ENCODE peak calls at places on chromosomes 16 and 17, in seven cellular contexts. One of them, this sample, is unnamed.

GRCh38 chr16:86508947-86509758 is 1.2 kb upstream of the FOXF1 start:
- DNase-seq in endothelial cell: no peak
- DNase-seq in AG04449: no peak
- DNase-seq in suprapubic skin: no peak
- DNase-seq in heart left ventricle: peak
- DNase-seq in GM10248: peak
- DNase-seq in HL-60: no peak
- DNase-seq in this sample: peak

GRCh38 chr16:29821663-29822115 is 1.4 kb downstream of the MVP start:
- DNase-seq in AG04449: no peak
- DNase-seq in suprapubic skin: no peak
- DNase-seq in heart left ventricle: no peak
- DNase-seq in endothelial cell: no peak
- DNase-seq in GM10248: no peak
- DNase-seq in HL-60: no peak
- DNase-seq in this sample: no peak

GRCh38 chr16:265002-265529 is 10.7 kb downstream of the RGS11 start:
- DNase-seq in suprapubic skin: no peak
- DNase-seq in heart left ventricle: no peak
- DNase-seq in HL-60: no peak
- DNase-seq in GM10248: no peak
- DNase-seq in endothelial cell: no peak
- DNase-seq in AG04449: no peak
- DNase-seq in this sample: no peak

GRCh38 chr16:81997738-81998137 is 13.5 kb downstream of the SDR42E1 start:
- DNase-seq in suprapubic skin: no peak
- DNase-seq in HL-60: no peak
- DNase-seq in heart left ventricle: no peak
- DNase-seq in GM10248: no peak
- DNase-seq in endothelial cell: no peak
- DNase-seq in AG04449: no peak
- DNase-seq in this sample: no peak

GRCh38 chr17:55264273-55264639 is 504 bp upstream of the HLF start:
- DNase-seq in endothelial cell: no peak
- DNase-seq in AG04449: no peak
- DNase-seq in GM10248: no peak
- DNase-seq in suprapubic skin: no peak
- DNase-seq in HL-60: no peak
- DNase-seq in heart left ventricle: no peak
- DNase-seq in this sample: peak

GRCh38 chr16:69741951-69742904 is 12.5 kb downstream of the NOB1 start:
- DNase-seq in endothelial cell: no peak
- DNase-seq in GM10248: no peak
- DNase-seq in AG04449: no peak
- DNase-seq in HL-60: no peak
- DNase-seq in heart left ventricle: peak
- DNase-seq in suprapubic skin: peak
- DNase-seq in this sample: no peak

GRCh38 chr17:48160177-48160967 is 52.8 kb downstream of the SNX11 start:
- DNase-seq in endothelial cell: no peak
- DNase-seq in GM10248: no peak
- DNase-seq in suprapubic skin: no peak
- DNase-seq in heart left ventricle: no peak
- DNase-seq in HL-60: no peak
- DNase-seq in AG04449: no peak
- DNase-seq in this sample: no peak

GRCh38 chr16:81600275-81600674 is 155.7 kb downstream of the CMIP start:
- DNase-seq in GM10248: no peak
- DNase-seq in heart left ventricle: no peak
- DNase-seq in HL-60: no peak
- DNase-seq in suprapubic skin: no peak
- DNase-seq in endothelial cell: no peak
- DNase-seq in AG04449: no peak
- DNase-seq in this sample: no peak

GRCh38 chr17:49210158-49211029 is at the start of the genes ABI3 and GNGT2:
- DNase-seq in suprapubic skin: no peak
- DNase-seq in endothelial cell: peak
- DNase-seq in HL-60: peak
- DNase-seq in AG04449: no peak
- DNase-seq in heart left ventricle: peak
- DNase-seq in GM10248: peak
- DNase-seq in this sample: peak

GRCh38 chr17:62899349-62899748 is 66.7 kb upstream of the TANC2 start:
- DNase-seq in suprapubic skin: no peak
- DNase-seq in AG04449: no peak
- DNase-seq in heart left ventricle: peak
- DNase-seq in GM10248: no peak
- DNase-seq in endothelial cell: no peak
- DNase-seq in HL-60: peak
- DNase-seq in this sample: no peak

GRCh38 chr17:41648411-41649195 is 24.2 kb upstream of the KRT17 start:
- DNase-seq in endothelial cell: peak
- DNase-seq in GM10248: peak
- DNase-seq in suprapubic skin: peak
- DNase-seq in HL-60: peak
- DNase-seq in heart left ventricle: peak
- DNase-seq in AG04449: no peak
- DNase-seq in this sample: peak

GRCh38 chr17:49434821-49435581 is 20.3 kb upstream of the PHB1 start:
- DNase-seq in HL-60: peak
- DNase-seq in suprapubic skin: peak
- DNase-seq in heart left ventricle: no peak
- DNase-seq in GM10248: peak
- DNase-seq in endothelial cell: peak
- DNase-seq in AG04449: no peak
- DNase-seq in this sample: peak

GRCh38 chr17:33725675-33726271 is 432.7 kb upstream of the ASIC2 start:
- DNase-seq in AG04449: no peak
- DNase-seq in suprapubic skin: no peak
- DNase-seq in GM10248: peak
- DNase-seq in heart left ventricle: no peak
- DNase-seq in HL-60: peak
- DNase-seq in endothelial cell: peak
- DNase-seq in this sample: peak

GRCh38 chr17:40510328-40510648 is 8.9 kb upstream of the TNS4 start:
- DNase-seq in suprapubic skin: peak
- DNase-seq in GM10248: no peak
- DNase-seq in endothelial cell: no peak
- DNase-seq in heart left ventricle: no peak
- DNase-seq in AG04449: no peak
- DNase-seq in HL-60: no peak
- DNase-seq in this sample: no peak

GRCh38 chr16:58110590-58111330 is 18.4 kb downstream of the CFAP20 start:
- DNase-seq in heart left ventricle: no peak
- DNase-seq in HL-60: peak
- DNase-seq in suprapubic skin: no peak
- DNase-seq in GM10248: no peak
- DNase-seq in endothelial cell: no peak
- DNase-seq in AG04449: no peak
- DNase-seq in this sample: no peak

GRCh38 chr16:50502616-50503000 is 45.6 kb upstream of the NKD1 start:
- DNase-seq in AG04449: no peak
- DNase-seq in GM10248: no peak
- DNase-seq in heart left ventricle: no peak
- DNase-seq in HL-60: no peak
- DNase-seq in suprapubic skin: no peak
- DNase-seq in endothelial cell: no peak
- DNase-seq in this sample: no peak

GRCh38 chr17:20852541-20853370 is 190.1 kb downstream of the USP22 start:
- DNase-seq in GM10248: no peak
- DNase-seq in heart left ventricle: peak
- DNase-seq in endothelial cell: peak
- DNase-seq in suprapubic skin: no peak
- DNase-seq in HL-60: peak
- DNase-seq in AG04449: no peak
- DNase-seq in this sample: no peak

GRCh38 chr17:74599531-74599939 is 7.5 kb upstream of the CD300LD start:
- DNase-seq in AG04449: no peak
- DNase-seq in GM10248: no peak
- DNase-seq in HL-60: peak
- DNase-seq in suprapubic skin: no peak
- DNase-seq in heart left ventricle: no peak
- DNase-seq in endothelial cell: no peak
- DNase-seq in this sample: no peak

GRCh38 chr16:57781349-57781740 is 20.9 kb downstream of the KIFC3 start:
- DNase-seq in HL-60: no peak
- DNase-seq in AG04449: no peak
- DNase-seq in endothelial cell: no peak
- DNase-seq in heart left ventricle: no peak
- DNase-seq in GM10248: no peak
- DNase-seq in suprapubic skin: no peak
- DNase-seq in this sample: no peak

GRCh38 chr17:6455321-6455705 is 11.1 kb downstream of the PIMREG start:
- DNase-seq in GM10248: no peak
- DNase-seq in endothelial cell: peak
- DNase-seq in AG04449: no peak
- DNase-seq in suprapubic skin: no peak
- DNase-seq in HL-60: no peak
- DNase-seq in heart left ventricle: no peak
- DNase-seq in this sample: peak

GRCh38 chr16:118857-119256 is 19.6 kb downstream of the NPRL3 start:
- DNase-seq in suprapubic skin: no peak
- DNase-seq in AG04449: no peak
- DNase-seq in GM10248: no peak
- DNase-seq in HL-60: no peak
- DNase-seq in heart left ventricle: no peak
- DNase-seq in endothelial cell: no peak
- DNase-seq in this sample: no peak

GRCh38 chr16:11610580-11610979 is 23.9 kb upstream of the LITAF start:
- DNase-seq in AG04449: no peak
- DNase-seq in suprapubic skin: no peak
- DNase-seq in GM10248: no peak
- DNase-seq in HL-60: no peak
- DNase-seq in heart left ventricle: no peak
- DNase-seq in endothelial cell: no peak
- DNase-seq in this sample: no peak

GRCh38 chr16:64846966-64847365 is 274.9 kb downstream of the CDH11 start:
- DNase-seq in AG04449: no peak
- DNase-seq in GM10248: no peak
- DNase-seq in heart left ventricle: no peak
- DNase-seq in endothelial cell: no peak
- DNase-seq in HL-60: no peak
- DNase-seq in suprapubic skin: no peak
- DNase-seq in this sample: no peak
- TF ChIP-seq CTCF in AG04449: no peak
- TF ChIP-seq CTCF in GM10248: no peak
- TF ChIP-seq CTCF in heart left ventricle: no peak
- TF ChIP-seq CTCF in endothelial cell: no peak
- TF ChIP-seq CTCF in HL-60: no peak
- TF ChIP-seq CTCF in suprapubic skin: no peak
- TF ChIP-seq CTCF in this sample: no peak

GRCh38 chr17:78365561-78366108 is 5.8 kb upstream of the SOCS3 start:
- DNase-seq in heart left ventricle: no peak
- DNase-seq in GM10248: no peak
- DNase-seq in suprapubic skin: no peak
- DNase-seq in endothelial cell: peak
- DNase-seq in AG04449: no peak
- DNase-seq in HL-60: no peak
- DNase-seq in this sample: no peak
- TF ChIP-seq CTCF in heart left ventricle: no peak
- TF ChIP-seq CTCF in GM10248: no peak
- TF ChIP-seq CTCF in suprapubic skin: no peak
- TF ChIP-seq CTCF in endothelial cell: no peak
- TF ChIP-seq CTCF in AG04449: no peak
- TF ChIP-seq CTCF in HL-60: no peak
- TF ChIP-seq CTCF in this sample: no peak

GRCh38 chr17:9120471-9120870 is 99.2 kb downstream of the NTN1 start:
- DNase-seq in suprapubic skin: no peak
- DNase-seq in GM10248: no peak
- DNase-seq in AG04449: no peak
- DNase-seq in endothelial cell: peak
- DNase-seq in heart left ventricle: no peak
- DNase-seq in HL-60: no peak
- DNase-seq in this sample: no peak
- TF ChIP-seq CTCF in suprapubic skin: no peak
- TF ChIP-seq CTCF in GM10248: no peak
- TF ChIP-seq CTCF in AG04449: no peak
- TF ChIP-seq CTCF in endothelial cell: no peak
- TF ChIP-seq CTCF in heart left ventricle: no peak
- TF ChIP-seq CTCF in HL-60: no peak
- TF ChIP-seq CTCF in this sample: peak

GRCh38 chr16:4272114-4272954 is 489 bp downstream of the TFAP4 start:
- DNase-seq in endothelial cell: peak
- DNase-seq in HL-60: peak
- DNase-seq in suprapubic skin: peak
- DNase-seq in heart left ventricle: peak
- DNase-seq in GM10248: peak
- DNase-seq in AG04449: no peak
- DNase-seq in this sample: peak

GRCh38 chr16:4273858-4274291 is 1.1 kb upstream of the TFAP4 start:
- DNase-seq in HL-60: peak
- DNase-seq in heart left ventricle: peak
- DNase-seq in AG04449: no peak
- DNase-seq in endothelial cell: peak
- DNase-seq in suprapubic skin: no peak
- DNase-seq in GM10248: peak
- DNase-seq in this sample: peak

GRCh38 chr16:4270595-4270994 is 2.2 kb downstream of the TFAP4 start:
- DNase-seq in suprapubic skin: no peak
- DNase-seq in endothelial cell: no peak
- DNase-seq in HL-60: no peak
- DNase-seq in heart left ventricle: no peak
- DNase-seq in AG04449: no peak
- DNase-seq in GM10248: no peak
- DNase-seq in this sample: no peak

GRCh38 chr16:4270091-4270490 is 2.7 kb downstream of the TFAP4 start:
- DNase-seq in AG04449: no peak
- DNase-seq in heart left ventricle: no peak
- DNase-seq in HL-60: no peak
- DNase-seq in GM10248: no peak
- DNase-seq in suprapubic skin: no peak
- DNase-seq in endothelial cell: no peak
- DNase-seq in this sample: no peak

DNA sequence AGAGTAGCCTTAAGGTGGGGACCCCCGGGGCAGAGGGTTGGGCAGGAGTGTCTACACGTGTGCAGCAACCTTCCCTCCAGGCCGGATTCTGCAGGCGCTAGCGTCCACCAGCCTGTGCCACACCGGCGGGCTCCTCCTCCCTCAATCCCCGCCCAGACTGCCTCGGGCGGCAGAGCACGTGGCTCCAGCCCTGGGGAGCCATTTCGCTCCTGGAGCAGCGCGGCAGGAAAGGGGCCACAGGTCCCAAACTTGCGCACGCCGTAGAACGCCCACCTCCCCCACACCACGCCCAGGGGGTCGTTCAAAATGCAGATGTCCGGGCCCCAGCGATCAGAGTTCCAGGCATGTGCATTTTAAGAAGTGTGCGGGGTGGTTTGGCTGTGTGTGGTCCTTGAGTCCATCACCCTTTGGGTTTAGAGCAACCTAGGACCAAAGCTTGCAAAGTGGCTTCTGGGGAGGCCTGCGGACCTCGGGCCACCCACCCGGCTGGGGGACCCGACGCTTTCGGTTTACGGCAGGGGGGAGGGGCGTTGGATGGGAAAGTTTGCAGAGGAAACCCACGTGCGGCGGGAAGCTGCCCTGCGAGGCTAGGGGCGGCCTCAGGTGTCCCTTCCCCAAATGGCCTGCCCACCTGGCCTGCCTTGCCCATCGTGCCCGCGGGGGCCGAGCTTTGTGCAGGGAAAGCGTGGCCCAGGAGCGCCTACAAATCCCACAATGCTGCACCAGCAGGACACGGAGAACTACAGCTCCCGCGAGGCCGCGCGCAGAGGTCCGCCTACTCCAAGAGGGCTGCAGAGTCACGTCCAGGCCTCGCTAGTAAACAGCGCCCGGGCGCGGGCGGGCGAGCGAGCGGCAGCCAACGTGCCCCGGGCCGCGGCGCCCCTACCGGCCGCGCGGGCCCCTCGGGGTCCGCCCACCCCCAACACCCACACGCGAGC is 1.4 kb downstream of the TFAP4 start:
- DNase-seq in suprapubic skin: peak
- DNase-seq in HL-60: peak
- DNase-seq in GM10248: peak
- DNase-seq in AG04449: no peak
- DNase-seq in endothelial cell: peak
- DNase-seq in heart left ventricle: peak
- DNase-seq in this sample: peak
- TF ChIP-seq CTCF in suprapubic skin: no peak
- TF ChIP-seq CTCF in HL-60: no peak
- TF ChIP-seq CTCF in GM10248: peak
- TF ChIP-seq CTCF in AG04449: no peak
- TF ChIP-seq CTCF in endothelial cell: no peak
- TF ChIP-seq CTCF in heart left ventricle: peak
- TF ChIP-seq CTCF in this sample: peak